ENCODE peak calls at places on chromosome 1, in nine cellular contexts. One of them, this sample, is unnamed.

GRCh38 chr1:177281901-177282300 is 111.1 kb downstream of the BRINP2 start:
- DNase-seq in mammary epithelial cell: no peak
- DNase-seq in Calu3: no peak
- DNase-seq in stimulated activated CD4-positive, alpha-beta T cell treated with anti-CD3 and anti-CD28 coated beads, Interleukin-15, amount 100 ng/mL, for 1 hour: no peak
- DNase-seq in SHP77: no peak
- DNase-seq in AML-193: no peak
- DNase-seq in AG10803: no peak
- DNase-seq in T-helper 2 cell: no peak
- DNase-seq in right lobe of liver: no peak
- DNase-seq in this sample: no peak

GRCh38 chr1:165255226-165255625 is 101.3 kb downstream of the LMX1A start:
- DNase-seq in mammary epithelial cell: no peak
- DNase-seq in Calu3: no peak
- DNase-seq in stimulated activated CD4-positive, alpha-beta T cell treated with anti-CD3 and anti-CD28 coated beads, Interleukin-15, amount 100 ng/mL, for 1 hour: no peak
- DNase-seq in SHP77: no peak
- DNase-seq in AML-193: no peak
- DNase-seq in AG10803: no peak
- DNase-seq in T-helper 2 cell: no peak
- DNase-seq in right lobe of liver: no peak
- DNase-seq in this sample: no peak

GRCh38 chr1:12406218-12407021 is 176.6 kb downstream of the VPS13D start:
- DNase-seq in mammary epithelial cell: no peak
- DNase-seq in Calu3: no peak
- DNase-seq in stimulated activated CD4-positive, alpha-beta T cell treated with anti-CD3 and anti-CD28 coated beads, Interleukin-15, amount 100 ng/mL, for 1 hour: no peak
- DNase-seq in SHP77: no peak
- DNase-seq in AML-193: no peak
- DNase-seq in AG10803: peak
- DNase-seq in T-helper 2 cell: no peak
- DNase-seq in right lobe of liver: no peak
- DNase-seq in this sample: no peak

GRCh38 chr1:147717706-147718097 is 42.7 kb downstream of the GJA5 start:
- DNase-seq in mammary epithelial cell: peak
- DNase-seq in Calu3: peak
- DNase-seq in stimulated activated CD4-positive, alpha-beta T cell treated with anti-CD3 and anti-CD28 coated beads, Interleukin-15, amount 100 ng/mL, for 1 hour: no peak
- DNase-seq in SHP77: no peak
- DNase-seq in AML-193: no peak
- DNase-seq in AG10803: no peak
- DNase-seq in T-helper 2 cell: no peak
- DNase-seq in right lobe of liver: no peak
- DNase-seq in this sample: no peak

GRCh38 chr1:9861371-9861770 is 37.6 kb upstream of the CLSTN1 start:
- DNase-seq in mammary epithelial cell: no peak
- DNase-seq in Calu3: no peak
- DNase-seq in stimulated activated CD4-positive, alpha-beta T cell treated with anti-CD3 and anti-CD28 coated beads, Interleukin-15, amount 100 ng/mL, for 1 hour: no peak
- DNase-seq in SHP77: no peak
- DNase-seq in AML-193: no peak
- DNase-seq in AG10803: no peak
- DNase-seq in T-helper 2 cell: no peak
- DNase-seq in right lobe of liver: no peak
- DNase-seq in this sample: no peak

GRCh38 chr1:2300851-2301606 is 72.9 kb downstream of the SKI start:
- DNase-seq in mammary epithelial cell: no peak
- DNase-seq in Calu3: no peak
- DNase-seq in stimulated activated CD4-positive, alpha-beta T cell treated with anti-CD3 and anti-CD28 coated beads, Interleukin-15, amount 100 ng/mL, for 1 hour: peak
- DNase-seq in SHP77: no peak
- DNase-seq in AML-193: peak
- DNase-seq in AG10803: no peak
- DNase-seq in T-helper 2 cell: peak
- DNase-seq in right lobe of liver: peak
- DNase-seq in this sample: peak

GRCh38 chr1:110746644-110747259 is 72.0 kb upstream of the KCNA3 start:
- DNase-seq in mammary epithelial cell: peak
- DNase-seq in Calu3: peak
- DNase-seq in stimulated activated CD4-positive, alpha-beta T cell treated with anti-CD3 and anti-CD28 coated beads, Interleukin-15, amount 100 ng/mL, for 1 hour: peak
- DNase-seq in SHP77: no peak
- DNase-seq in AML-193: peak
- DNase-seq in AG10803: peak
- DNase-seq in T-helper 2 cell: peak
- DNase-seq in right lobe of liver: peak
- DNase-seq in this sample: peak

GRCh38 chr1:228927947-228928898 is 192.9 kb downstream of the RHOU start:
- DNase-seq in mammary epithelial cell: no peak
- DNase-seq in Calu3: no peak
- DNase-seq in stimulated activated CD4-positive, alpha-beta T cell treated with anti-CD3 and anti-CD28 coated beads, Interleukin-15, amount 100 ng/mL, for 1 hour: no peak
- DNase-seq in SHP77: no peak
- DNase-seq in AML-193: no peak
- DNase-seq in AG10803: no peak
- DNase-seq in T-helper 2 cell: no peak
- DNase-seq in right lobe of liver: no peak
- DNase-seq in this sample: no peak

GRCh38 chr1:55217226-55217996 is 2.2 kb upstream of the USP24 start:
- DNase-seq in mammary epithelial cell: no peak
- DNase-seq in Calu3: no peak
- DNase-seq in stimulated activated CD4-positive, alpha-beta T cell treated with anti-CD3 and anti-CD28 coated beads, Interleukin-15, amount 100 ng/mL, for 1 hour: no peak
- DNase-seq in SHP77: no peak
- DNase-seq in AML-193: peak
- DNase-seq in AG10803: no peak
- DNase-seq in T-helper 2 cell: peak
- DNase-seq in right lobe of liver: no peak
- DNase-seq in this sample: peak

GRCh38 chr1:156477526-156478249 is 22.9 kb downstream of the MEF2D start:
- DNase-seq in mammary epithelial cell: no peak
- DNase-seq in Calu3: no peak
- DNase-seq in stimulated activated CD4-positive, alpha-beta T cell treated with anti-CD3 and anti-CD28 coated beads, Interleukin-15, amount 100 ng/mL, for 1 hour: no peak
- DNase-seq in SHP77: no peak
- DNase-seq in AML-193: no peak
- DNase-seq in AG10803: no peak
- DNase-seq in T-helper 2 cell: no peak
- DNase-seq in right lobe of liver: no peak
- DNase-seq in this sample: no peak

GRCh38 chr1:87435484-87435883 is 106.8 kb downstream of the LMO4 start:
- DNase-seq in mammary epithelial cell: peak
- DNase-seq in Calu3: peak
- DNase-seq in stimulated activated CD4-positive, alpha-beta T cell treated with anti-CD3 and anti-CD28 coated beads, Interleukin-15, amount 100 ng/mL, for 1 hour: no peak
- DNase-seq in SHP77: no peak
- DNase-seq in AML-193: no peak
- DNase-seq in AG10803: no peak
- DNase-seq in T-helper 2 cell: no peak
- DNase-seq in right lobe of liver: no peak
- DNase-seq in this sample: no peak

GRCh38 chr1:233240367-233240766 is 55.2 kb downstream of the PCNX2 start:
- DNase-seq in mammary epithelial cell: no peak
- DNase-seq in Calu3: no peak
- DNase-seq in stimulated activated CD4-positive, alpha-beta T cell treated with anti-CD3 and anti-CD28 coated beads, Interleukin-15, amount 100 ng/mL, for 1 hour: no peak
- DNase-seq in SHP77: no peak
- DNase-seq in AML-193: no peak
- DNase-seq in AG10803: peak
- DNase-seq in T-helper 2 cell: no peak
- DNase-seq in right lobe of liver: no peak
- DNase-seq in this sample: no peak

This sample was measured in immature natural killer cell.